ENCODE peak calls at places on chromosome 11, in five cellular contexts. One of them, this sample, is unnamed. For H3K4me1, the result is how much of the 10 kb centered on the place peaks cover.

GRCh38 chr11:117316197-117316961 is at the start of gene BACE1:
- DNase-seq in endothelial cell of umbilical vein: peak
- DNase-seq in SJSA1: peak
- DNase-seq in CD4-positive, alpha-beta memory T cell: no peak
- DNase-seq in psoas muscle: peak
- DNase-seq in this sample: peak

GRCh38 chr11:95297680-95298452 is 66.9 kb upstream of the SESN3 start:
- DNase-seq in psoas muscle: no peak
- DNase-seq in CD4-positive, alpha-beta memory T cell: no peak
- DNase-seq in SJSA1: no peak
- DNase-seq in endothelial cell of umbilical vein: no peak
- DNase-seq in this sample: no peak

GRCh38 chr11:19365743-19366410 is 125.1 kb upstream of the E2F8 start:
- DNase-seq in endothelial cell of umbilical vein: peak
- DNase-seq in SJSA1: no peak
- DNase-seq in CD4-positive, alpha-beta memory T cell: no peak
- DNase-seq in psoas muscle: no peak
- DNase-seq in this sample: no peak

GRCh38 chr11:9070740-9071476 is 20.5 kb downstream of the SCUBE2 start:
- DNase-seq in CD4-positive, alpha-beta memory T cell: no peak
- DNase-seq in psoas muscle: no peak
- DNase-seq in endothelial cell of umbilical vein: no peak
- DNase-seq in SJSA1: no peak
- DNase-seq in this sample: no peak

GRCh38 chr11:72831521-72832300 is 17.5 kb downstream of the ATG16L2 start:
- DNase-seq in SJSA1: peak
- DNase-seq in psoas muscle: peak
- DNase-seq in CD4-positive, alpha-beta memory T cell: peak
- DNase-seq in endothelial cell of umbilical vein: peak
- DNase-seq in this sample: peak

GRCh38 chr11:78310500-78310909 is 107.1 kb downstream of the GAB2 start:
- DNase-seq in SJSA1: no peak
- DNase-seq in endothelial cell of umbilical vein: no peak
- DNase-seq in CD4-positive, alpha-beta memory T cell: no peak
- DNase-seq in psoas muscle: peak
- DNase-seq in this sample: no peak

GRCh38 chr11:22407899-22408298 is 69.7 kb downstream of the SLC17A6 start:
- DNase-seq in psoas muscle: no peak
- DNase-seq in SJSA1: no peak
- DNase-seq in CD4-positive, alpha-beta memory T cell: no peak
- DNase-seq in endothelial cell of umbilical vein: no peak
- DNase-seq in this sample: no peak

GRCh38 chr11:77082838-77083552 is 16.2 kb downstream of the CAPN5 start:
- DNase-seq in psoas muscle: peak
- DNase-seq in endothelial cell of umbilical vein: peak
- DNase-seq in SJSA1: no peak
- DNase-seq in CD4-positive, alpha-beta memory T cell: peak
- DNase-seq in this sample: no peak

GRCh38 chr11:128765571-128766530 is 72.0 kb downstream of the FLI1 start:
- DNase-seq in endothelial cell of umbilical vein: no peak
- DNase-seq in CD4-positive, alpha-beta memory T cell: no peak
- DNase-seq in SJSA1: no peak
- DNase-seq in psoas muscle: no peak
- DNase-seq in this sample: peak

GRCh38 chr11:77040401-77040777 is 6.2 kb downstream of the B3GNT6 start:
- DNase-seq in SJSA1: no peak
- DNase-seq in CD4-positive, alpha-beta memory T cell: no peak
- DNase-seq in psoas muscle: no peak
- DNase-seq in endothelial cell of umbilical vein: no peak
- DNase-seq in this sample: no peak

GRCh38 chr11:109112748-109113378 is 309.1 kb upstream of the C11orf87 start:
- DNase-seq in psoas muscle: no peak
- DNase-seq in CD4-positive, alpha-beta memory T cell: no peak
- DNase-seq in SJSA1: no peak
- DNase-seq in endothelial cell of umbilical vein: no peak
- DNase-seq in this sample: no peak

GRCh38 chr11:96215094-96215782 is 127.8 kb downstream of the MAML2 start:
- DNase-seq in psoas muscle: no peak
- DNase-seq in endothelial cell of umbilical vein: peak
- DNase-seq in CD4-positive, alpha-beta memory T cell: peak
- DNase-seq in SJSA1: peak
- DNase-seq in this sample: peak

GRCh38 chr11:118241191-118242098 is 10.7 kb downstream of the MPZL3 start:
- DNase-seq in CD4-positive, alpha-beta memory T cell: peak
- DNase-seq in endothelial cell of umbilical vein: peak
- DNase-seq in psoas muscle: no peak
- DNase-seq in SJSA1: no peak
- DNase-seq in this sample: peak

GRCh38 chr11:65473275-65473860 is 25.5 kb upstream of the MALAT1 start:
- DNase-seq in psoas muscle: no peak
- DNase-seq in SJSA1: peak
- DNase-seq in CD4-positive, alpha-beta memory T cell: no peak
- DNase-seq in endothelial cell of umbilical vein: no peak
- DNase-seq in this sample: no peak

GRCh38 chr11:12692238-12693074 is 18.2 kb downstream of the TEAD1 start:
- DNase-seq in psoas muscle: peak
- DNase-seq in CD4-positive, alpha-beta memory T cell: no peak
- DNase-seq in SJSA1: peak
- DNase-seq in endothelial cell of umbilical vein: peak
- DNase-seq in this sample: peak

GRCh38 chr11:123195182-123196059 is at the start of gene CLMP:
- DNase-seq in psoas muscle: peak
- DNase-seq in endothelial cell of umbilical vein: no peak
- DNase-seq in SJSA1: peak
- DNase-seq in CD4-positive, alpha-beta memory T cell: no peak
- DNase-seq in this sample: peak

GRCh38 chr11:67563354-67564114 is 20.1 kb upstream of the GSTP1 start:
- DNase-seq in SJSA1: peak
- DNase-seq in endothelial cell of umbilical vein: peak
- DNase-seq in psoas muscle: peak
- DNase-seq in CD4-positive, alpha-beta memory T cell: no peak
- DNase-seq in this sample: peak

GRCh38 chr11:70551323-70552166 is 153.2 kb downstream of the CTTN start:
- DNase-seq in CD4-positive, alpha-beta memory T cell: no peak
- DNase-seq in endothelial cell of umbilical vein: no peak
- DNase-seq in psoas muscle: peak
- DNase-seq in SJSA1: no peak
- DNase-seq in this sample: no peak

GRCh38 chr11:30433831-30434230 is 110.9 kb downstream of the ARL14EP start:
- DNase-seq in CD4-positive, alpha-beta memory T cell: no peak
- DNase-seq in SJSA1: no peak
- DNase-seq in psoas muscle: no peak
- DNase-seq in endothelial cell of umbilical vein: no peak
- DNase-seq in this sample: no peak

GRCh38 chr11:110715541-110715940 is 3.3 kb upstream of the ARHGAP20 start:
- DNase-seq in endothelial cell of umbilical vein: no peak
- DNase-seq in CD4-positive, alpha-beta memory T cell: no peak
- DNase-seq in psoas muscle: no peak
- DNase-seq in SJSA1: peak
- DNase-seq in this sample: peak

GRCh38 chr11:124899376-124900145 is 1.9 kb upstream of the ROBO4 start:
- DNase-seq in psoas muscle: no peak
- DNase-seq in CD4-positive, alpha-beta memory T cell: no peak
- DNase-seq in SJSA1: no peak
- DNase-seq in endothelial cell of umbilical vein: peak
- DNase-seq in this sample: peak

GRCh38 chr11:130478881-130479280 is 30.4 kb downstream of the ADAMTS15 start:
- DNase-seq in psoas muscle: peak
- DNase-seq in CD4-positive, alpha-beta memory T cell: no peak
- DNase-seq in SJSA1: no peak
- DNase-seq in endothelial cell of umbilical vein: no peak
- DNase-seq in this sample: peak

GRCh38 chr11:78224906-78225420 is 36.2 kb downstream of the USP35 start:
- DNase-seq in psoas muscle: no peak
- DNase-seq in SJSA1: no peak
- DNase-seq in endothelial cell of umbilical vein: no peak
- DNase-seq in CD4-positive, alpha-beta memory T cell: no peak
- DNase-seq in this sample: no peak

GRCh38 chr11:4111834-4112233 is 17.2 kb downstream of the RRM1 start:
- DNase-seq in CD4-positive, alpha-beta memory T cell: no peak
- DNase-seq in SJSA1: no peak
- DNase-seq in psoas muscle: no peak
- DNase-seq in endothelial cell of umbilical vein: no peak
- DNase-seq in this sample: no peak

GRCh38 chr11:20621679-20622078 is 22.3 kb downstream of the SLC6A5 start:
- DNase-seq in endothelial cell of umbilical vein: no peak
- DNase-seq in CD4-positive, alpha-beta memory T cell: no peak
- DNase-seq in SJSA1: no peak
- DNase-seq in psoas muscle: no peak
- DNase-seq in this sample: no peak

GRCh38 chr11:129418039-129418438 is 42.4 kb downstream of the BARX2 start:
- DNase-seq in SJSA1: no peak
- DNase-seq in psoas muscle: no peak
- DNase-seq in CD4-positive, alpha-beta memory T cell: no peak
- DNase-seq in endothelial cell of umbilical vein: no peak
- DNase-seq in this sample: no peak

GRCh38 chr11:46890665-46891064 is 27.7 kb downstream of the LRP4 start:
- DNase-seq in CD4-positive, alpha-beta memory T cell: no peak
- DNase-seq in psoas muscle: no peak
- DNase-seq in SJSA1: no peak
- DNase-seq in endothelial cell of umbilical vein: no peak
- DNase-seq in this sample: peak

GRCh38 chr11:73851046-73851764 is 25.4 kb downstream of the COA4 start:
- DNase-seq in psoas muscle: no peak
- DNase-seq in CD4-positive, alpha-beta memory T cell: no peak
- DNase-seq in SJSA1: no peak
- DNase-seq in endothelial cell of umbilical vein: no peak
- DNase-seq in this sample: no peak

GRCh38 chr11:110710520-110711381 is 1.5 kb downstream of the ARHGAP20 start:
- DNase-seq in SJSA1: no peak
- DNase-seq in CD4-positive, alpha-beta memory T cell: no peak
- DNase-seq in endothelial cell of umbilical vein: peak
- DNase-seq in psoas muscle: peak
- DNase-seq in this sample: peak

GRCh38 chr11:7303146-7303545 is 51.4 kb downstream of the SYT9 start:
- DNase-seq in endothelial cell of umbilical vein: no peak
- DNase-seq in CD4-positive, alpha-beta memory T cell: no peak
- DNase-seq in psoas muscle: no peak
- DNase-seq in SJSA1: no peak
- DNase-seq in this sample: no peak

DNA sequence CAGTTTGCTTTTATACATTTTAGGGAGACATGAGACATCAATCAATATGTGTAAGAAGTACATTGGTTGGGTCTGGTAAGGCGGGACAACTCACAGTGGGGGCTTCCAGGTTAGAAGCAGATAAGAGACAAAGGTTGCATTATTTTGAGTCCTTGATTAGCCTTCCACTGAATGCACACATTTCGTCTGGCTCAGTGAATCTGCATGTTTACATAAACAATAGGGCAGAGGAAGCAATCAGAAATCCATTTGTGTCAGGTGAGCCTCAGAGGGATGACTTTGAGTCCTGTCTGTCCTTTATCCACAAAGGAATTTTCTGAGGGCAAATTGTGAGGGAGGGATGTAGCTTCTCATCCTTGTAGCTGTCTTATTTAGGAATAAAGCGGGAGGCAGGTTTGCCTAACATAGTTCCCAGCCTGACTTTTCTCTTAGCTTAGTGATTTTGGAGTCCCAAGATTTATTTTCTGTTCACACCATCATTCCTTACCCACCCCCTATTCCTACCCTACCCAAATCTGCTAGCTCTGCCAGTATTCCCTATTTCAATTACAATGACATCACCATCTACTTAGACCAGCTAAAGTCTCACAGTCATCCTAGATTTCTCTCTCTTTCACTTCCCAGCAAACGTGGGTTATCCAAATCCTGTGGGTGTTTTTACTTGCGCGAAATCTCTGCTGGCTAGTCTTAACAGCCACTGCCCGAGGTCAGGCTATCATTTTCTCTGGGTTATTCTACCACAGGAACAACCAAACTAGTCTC is 2.9 kb downstream of the SC5D start:
- DNase-seq in SJSA1: no peak
- DNase-seq in CD4-positive, alpha-beta memory T cell: no peak
- DNase-seq in psoas muscle: no peak
- DNase-seq in endothelial cell of umbilical vein: no peak
- DNase-seq in this sample: no peak
- H3K4me3 ChIP-seq in SJSA1: no peak
- H3K4me3 ChIP-seq in CD4-positive, alpha-beta memory T cell: no peak
- H3K4me3 ChIP-seq in psoas muscle: no peak
- H3K4me3 ChIP-seq in endothelial cell of umbilical vein: no peak
- H3K4me3 ChIP-seq in this sample: no peak

DNA sequence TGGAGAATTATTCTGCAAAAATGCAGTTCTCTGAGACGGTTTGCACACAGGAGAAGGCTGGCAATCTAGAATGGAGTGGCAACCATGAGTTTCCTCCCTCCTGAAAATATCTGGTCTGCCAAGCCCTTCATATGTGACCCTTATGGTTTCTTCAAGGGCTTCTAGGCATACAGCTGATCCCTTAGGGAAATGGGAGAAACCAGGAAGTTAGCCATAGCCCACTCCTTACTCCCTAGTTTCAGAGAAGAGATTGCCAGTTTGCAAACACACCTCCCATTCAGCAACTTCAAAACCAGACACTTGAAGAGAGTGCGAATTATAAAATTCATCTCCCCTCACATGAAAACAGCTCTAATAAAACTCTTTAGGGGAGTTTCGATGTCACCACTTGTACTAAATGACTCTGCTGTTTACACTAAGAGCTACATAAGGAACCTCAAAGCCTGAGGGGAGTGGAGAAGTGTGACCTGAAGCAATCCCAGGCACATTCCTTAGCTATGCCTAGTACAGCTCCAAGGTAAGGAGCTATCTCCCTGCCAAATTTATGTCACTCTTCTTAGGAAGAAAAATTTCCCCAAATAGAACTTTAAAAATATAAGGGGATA is 8.3 kb downstream of the LGR4 start:
- DNase-seq in CD4-positive, alpha-beta memory T cell: no peak
- DNase-seq in endothelial cell of umbilical vein: no peak
- DNase-seq in SJSA1: no peak
- DNase-seq in psoas muscle: no peak
- DNase-seq in this sample: peak
- H3K4me1 ChIP-seq in CD4-positive, alpha-beta memory T cell: under half
- H3K4me1 ChIP-seq in endothelial cell of umbilical vein: under half
- H3K4me1 ChIP-seq in SJSA1: under half
- H3K4me1 ChIP-seq in psoas muscle: under half
- H3K4me1 ChIP-seq in this sample: under half

GRCh38 chr11:119754656-119755350 is 25.8 kb upstream of the NECTIN1 start:
- DNase-seq in CD4-positive, alpha-beta memory T cell: no peak
- DNase-seq in psoas muscle: no peak
- DNase-seq in SJSA1: no peak
- DNase-seq in endothelial cell of umbilical vein: no peak
- DNase-seq in this sample: no peak
- H3K4me3 ChIP-seq in CD4-positive, alpha-beta memory T cell: no peak
- H3K4me3 ChIP-seq in psoas muscle: no peak
- H3K4me3 ChIP-seq in SJSA1: no peak
- H3K4me3 ChIP-seq in endothelial cell of umbilical vein: no peak
- H3K4me3 ChIP-seq in this sample: no peak

GRCh38 chr11:63719987-63720386 is 38.7 kb downstream of the RTN3 start:
- DNase-seq in SJSA1: no peak
- DNase-seq in CD4-positive, alpha-beta memory T cell: no peak
- DNase-seq in psoas muscle: no peak
- DNase-seq in endothelial cell of umbilical vein: no peak
- DNase-seq in this sample: peak
- H3K4me1 ChIP-seq in SJSA1: under half
- H3K4me1 ChIP-seq in CD4-positive, alpha-beta memory T cell: under half
- H3K4me1 ChIP-seq in psoas muscle: under half
- H3K4me1 ChIP-seq in endothelial cell of umbilical vein: under half
- H3K4me1 ChIP-seq in this sample: under half